ENCODE peak calls at places on chromosomes 16 and 17, in five cellular contexts. One of them, this sample, is unnamed.

GRCh38 chr16:13921328-13921727 is 1.4 kb downstream of the ERCC4 start:
- DNase-seq in HEK293T: no peak
- DNase-seq in NCI-H1694 treated with DMSO at 0.1 percent for 48 hours: no peak
- DNase-seq in SJSA1: no peak
- DNase-seq in activated naive CD4-positive, alpha-beta T cell treated with anti-CD3 and anti-CD28 coated beads, Interleukin-2, amount 10 ng/mL, durations not matched to agents 7 days and 5 days: no peak
- DNase-seq in this sample: no peak

GRCh38 chr17:73706858-73707257 is 62.6 kb upstream of the SDK2 start:
- DNase-seq in HEK293T: no peak
- DNase-seq in SJSA1: no peak
- DNase-seq in NCI-H1694 treated with DMSO at 0.1 percent for 48 hours: no peak
- DNase-seq in activated naive CD4-positive, alpha-beta T cell treated with anti-CD3 and anti-CD28 coated beads, Interleukin-2, amount 10 ng/mL, durations not matched to agents 7 days and 5 days: no peak
- DNase-seq in this sample: no peak

GRCh38 chr17:37340804-37341203 is 35.0 kb upstream of the C17orf78 start:
- DNase-seq in HEK293T: no peak
- DNase-seq in activated naive CD4-positive, alpha-beta T cell treated with anti-CD3 and anti-CD28 coated beads, Interleukin-2, amount 10 ng/mL, durations not matched to agents 7 days and 5 days: no peak
- DNase-seq in NCI-H1694 treated with DMSO at 0.1 percent for 48 hours: no peak
- DNase-seq in SJSA1: no peak
- DNase-seq in this sample: no peak

GRCh38 chr16:1745181-1745899 is 26.0 kb downstream of the NME3 start:
- DNase-seq in activated naive CD4-positive, alpha-beta T cell treated with anti-CD3 and anti-CD28 coated beads, Interleukin-2, amount 10 ng/mL, durations not matched to agents 7 days and 5 days: no peak
- DNase-seq in HEK293T: no peak
- DNase-seq in NCI-H1694 treated with DMSO at 0.1 percent for 48 hours: no peak
- DNase-seq in SJSA1: peak
- DNase-seq in this sample: no peak

GRCh38 chr17:19654342-19654886 is 5.9 kb downstream of the ALDH3A2 start:
- DNase-seq in SJSA1: no peak
- DNase-seq in NCI-H1694 treated with DMSO at 0.1 percent for 48 hours: no peak
- DNase-seq in HEK293T: no peak
- DNase-seq in activated naive CD4-positive, alpha-beta T cell treated with anti-CD3 and anti-CD28 coated beads, Interleukin-2, amount 10 ng/mL, durations not matched to agents 7 days and 5 days: no peak
- DNase-seq in this sample: no peak

GRCh38 chr17:20775331-20775730 is 195.8 kb downstream of the CDRT15L2 start:
- DNase-seq in activated naive CD4-positive, alpha-beta T cell treated with anti-CD3 and anti-CD28 coated beads, Interleukin-2, amount 10 ng/mL, durations not matched to agents 7 days and 5 days: no peak
- DNase-seq in NCI-H1694 treated with DMSO at 0.1 percent for 48 hours: no peak
- DNase-seq in HEK293T: no peak
- DNase-seq in SJSA1: no peak
- DNase-seq in this sample: no peak

GRCh38 chr16:81445143-81445922 is 725 bp downstream of the CMIP start:
- DNase-seq in NCI-H1694 treated with DMSO at 0.1 percent for 48 hours: no peak
- DNase-seq in HEK293T: peak
- DNase-seq in activated naive CD4-positive, alpha-beta T cell treated with anti-CD3 and anti-CD28 coated beads, Interleukin-2, amount 10 ng/mL, durations not matched to agents 7 days and 5 days: peak
- DNase-seq in SJSA1: no peak
- DNase-seq in this sample: no peak

GRCh38 chr17:49035470-49036269 is 38.5 kb downstream of the IGF2BP1 start:
- DNase-seq in activated naive CD4-positive, alpha-beta T cell treated with anti-CD3 and anti-CD28 coated beads, Interleukin-2, amount 10 ng/mL, durations not matched to agents 7 days and 5 days: peak
- DNase-seq in SJSA1: peak
- DNase-seq in HEK293T: peak
- DNase-seq in NCI-H1694 treated with DMSO at 0.1 percent for 48 hours: peak
- DNase-seq in this sample: peak

GRCh38 chr16:762595-763268 is 2.2 kb downstream of the MSLN start:
- DNase-seq in activated naive CD4-positive, alpha-beta T cell treated with anti-CD3 and anti-CD28 coated beads, Interleukin-2, amount 10 ng/mL, durations not matched to agents 7 days and 5 days: no peak
- DNase-seq in HEK293T: no peak
- DNase-seq in SJSA1: no peak
- DNase-seq in NCI-H1694 treated with DMSO at 0.1 percent for 48 hours: no peak
- DNase-seq in this sample: no peak

GRCh38 chr16:51034481-51035109 is 116.5 kb downstream of the SALL1 start:
- DNase-seq in SJSA1: no peak
- DNase-seq in NCI-H1694 treated with DMSO at 0.1 percent for 48 hours: peak
- DNase-seq in activated naive CD4-positive, alpha-beta T cell treated with anti-CD3 and anti-CD28 coated beads, Interleukin-2, amount 10 ng/mL, durations not matched to agents 7 days and 5 days: no peak
- DNase-seq in HEK293T: no peak
- DNase-seq in this sample: no peak

GRCh38 chr17:13835151-13835550 is 233.4 kb upstream of the HS3ST3A1 start:
- DNase-seq in HEK293T: no peak
- DNase-seq in activated naive CD4-positive, alpha-beta T cell treated with anti-CD3 and anti-CD28 coated beads, Interleukin-2, amount 10 ng/mL, durations not matched to agents 7 days and 5 days: no peak
- DNase-seq in SJSA1: no peak
- DNase-seq in NCI-H1694 treated with DMSO at 0.1 percent for 48 hours: no peak
- DNase-seq in this sample: no peak

GRCh38 chr16:66474750-66475199 is 47.7 kb downstream of the BEAN1 start:
- DNase-seq in NCI-H1694 treated with DMSO at 0.1 percent for 48 hours: no peak
- DNase-seq in HEK293T: no peak
- DNase-seq in SJSA1: no peak
- DNase-seq in activated naive CD4-positive, alpha-beta T cell treated with anti-CD3 and anti-CD28 coated beads, Interleukin-2, amount 10 ng/mL, durations not matched to agents 7 days and 5 days: peak
- DNase-seq in this sample: no peak

GRCh38 chr16:89981414-89981813 is 32.9 kb downstream of the DEF8 start:
- DNase-seq in HEK293T: no peak
- DNase-seq in activated naive CD4-positive, alpha-beta T cell treated with anti-CD3 and anti-CD28 coated beads, Interleukin-2, amount 10 ng/mL, durations not matched to agents 7 days and 5 days: no peak
- DNase-seq in SJSA1: no peak
- DNase-seq in NCI-H1694 treated with DMSO at 0.1 percent for 48 hours: no peak
- DNase-seq in this sample: no peak

GRCh38 chr16:86497551-86498021 is 12.7 kb upstream of the FOXF1 start:
- DNase-seq in activated naive CD4-positive, alpha-beta T cell treated with anti-CD3 and anti-CD28 coated beads, Interleukin-2, amount 10 ng/mL, durations not matched to agents 7 days and 5 days: no peak
- DNase-seq in SJSA1: no peak
- DNase-seq in NCI-H1694 treated with DMSO at 0.1 percent for 48 hours: no peak
- DNase-seq in HEK293T: no peak
- DNase-seq in this sample: no peak

GRCh38 chr16:1020591-1020990 is 39.0 kb downstream of the SOX8 start:
- DNase-seq in HEK293T: no peak
- DNase-seq in activated naive CD4-positive, alpha-beta T cell treated with anti-CD3 and anti-CD28 coated beads, Interleukin-2, amount 10 ng/mL, durations not matched to agents 7 days and 5 days: no peak
- DNase-seq in SJSA1: no peak
- DNase-seq in NCI-H1694 treated with DMSO at 0.1 percent for 48 hours: no peak
- DNase-seq in this sample: no peak

GRCh38 chr17:68204736-68205135 is 43.1 kb upstream of the AMZ2 start:
- DNase-seq in activated naive CD4-positive, alpha-beta T cell treated with anti-CD3 and anti-CD28 coated beads, Interleukin-2, amount 10 ng/mL, durations not matched to agents 7 days and 5 days: no peak
- DNase-seq in HEK293T: no peak
- DNase-seq in NCI-H1694 treated with DMSO at 0.1 percent for 48 hours: no peak
- DNase-seq in SJSA1: no peak
- DNase-seq in this sample: no peak

GRCh38 chr16:84013787-84014569 is 28.6 kb downstream of the SLC38A8 start:
- DNase-seq in activated naive CD4-positive, alpha-beta T cell treated with anti-CD3 and anti-CD28 coated beads, Interleukin-2, amount 10 ng/mL, durations not matched to agents 7 days and 5 days: peak
- DNase-seq in NCI-H1694 treated with DMSO at 0.1 percent for 48 hours: no peak
- DNase-seq in SJSA1: peak
- DNase-seq in HEK293T: peak
- DNase-seq in this sample: no peak

This sample was measured in DMS 273 treated with DMSO at 0.1 percent for 48 hours.